ENCODE peak calls at places on chromosomes 6 and 20, in five cellular contexts. One of them, this sample, is unnamed.

GRCh38 chr6:168676552-168677317 is 235.8 kb downstream of the SMOC2 start:
- DNase-seq in GM18507: no peak
- DNase-seq in stimulated activated CD8-positive, alpha-beta memory T cell treated with anti-CD3 and anti-CD28 coated beads, Interleukin-7, amount 100 ng/mL, for 4 hours: no peak
- DNase-seq in thoracic aorta: no peak
- DNase-seq in GM04503: no peak
- DNase-seq in this sample: no peak

GRCh38 chr6:108677357-108677756 is 116.6 kb downstream of the FOXO3 start:
- DNase-seq in GM18507: no peak
- DNase-seq in stimulated activated CD8-positive, alpha-beta memory T cell treated with anti-CD3 and anti-CD28 coated beads, Interleukin-7, amount 100 ng/mL, for 4 hours: no peak
- DNase-seq in thoracic aorta: no peak
- DNase-seq in GM04503: no peak
- DNase-seq in this sample: no peak

GRCh38 chr6:159044899-159045727 is at the start of gene TAGAP:
- DNase-seq in GM18507: peak
- DNase-seq in stimulated activated CD8-positive, alpha-beta memory T cell treated with anti-CD3 and anti-CD28 coated beads, Interleukin-7, amount 100 ng/mL, for 4 hours: peak
- DNase-seq in thoracic aorta: no peak
- DNase-seq in GM04503: no peak
- DNase-seq in this sample: peak

GRCh38 chr6:122406187-122406586 is 6.7 kb downstream of the HSF2 start:
- DNase-seq in GM18507: no peak
- DNase-seq in stimulated activated CD8-positive, alpha-beta memory T cell treated with anti-CD3 and anti-CD28 coated beads, Interleukin-7, amount 100 ng/mL, for 4 hours: no peak
- DNase-seq in thoracic aorta: no peak
- DNase-seq in GM04503: no peak
- DNase-seq in this sample: no peak

GRCh38 chr6:145929037-145929633 is 35.0 kb downstream of the SHPRH start:
- DNase-seq in GM18507: no peak
- DNase-seq in stimulated activated CD8-positive, alpha-beta memory T cell treated with anti-CD3 and anti-CD28 coated beads, Interleukin-7, amount 100 ng/mL, for 4 hours: no peak
- DNase-seq in thoracic aorta: no peak
- DNase-seq in GM04503: no peak
- DNase-seq in this sample: no peak

GRCh38 chr6:10838794-10839333 is 525 bp upstream of the MAK start:
- DNase-seq in GM18507: peak
- DNase-seq in stimulated activated CD8-positive, alpha-beta memory T cell treated with anti-CD3 and anti-CD28 coated beads, Interleukin-7, amount 100 ng/mL, for 4 hours: no peak
- DNase-seq in thoracic aorta: no peak
- DNase-seq in GM04503: no peak
- DNase-seq in this sample: peak

GRCh38 chr20:50663095-50663821 is 28.1 kb downstream of the RIPOR3 start:
- DNase-seq in GM18507: no peak
- DNase-seq in stimulated activated CD8-positive, alpha-beta memory T cell treated with anti-CD3 and anti-CD28 coated beads, Interleukin-7, amount 100 ng/mL, for 4 hours: no peak
- DNase-seq in thoracic aorta: no peak
- DNase-seq in GM04503: no peak
- DNase-seq in this sample: no peak

GRCh38 chr6:27128796-27129094 is 118.8 kb upstream of the PRSS16 start:
- DNase-seq in GM18507: no peak
- DNase-seq in stimulated activated CD8-positive, alpha-beta memory T cell treated with anti-CD3 and anti-CD28 coated beads, Interleukin-7, amount 100 ng/mL, for 4 hours: no peak
- DNase-seq in thoracic aorta: no peak
- DNase-seq in GM04503: no peak
- DNase-seq in this sample: no peak

GRCh38 chr6:84428300-84428907 is 201.0 kb upstream of the CEP162 start:
- DNase-seq in GM18507: no peak
- DNase-seq in stimulated activated CD8-positive, alpha-beta memory T cell treated with anti-CD3 and anti-CD28 coated beads, Interleukin-7, amount 100 ng/mL, for 4 hours: no peak
- DNase-seq in thoracic aorta: no peak
- DNase-seq in GM04503: no peak
- DNase-seq in this sample: no peak

GRCh38 chr6:56552212-56553130 is 90.2 kb downstream of the DST start:
- DNase-seq in GM18507: no peak
- DNase-seq in stimulated activated CD8-positive, alpha-beta memory T cell treated with anti-CD3 and anti-CD28 coated beads, Interleukin-7, amount 100 ng/mL, for 4 hours: no peak
- DNase-seq in thoracic aorta: no peak
- DNase-seq in GM04503: no peak
- DNase-seq in this sample: no peak

GRCh38 chr20:57651977-57652864 is 32.0 kb upstream of the ZBP1 start:
- DNase-seq in GM18507: no peak
- DNase-seq in stimulated activated CD8-positive, alpha-beta memory T cell treated with anti-CD3 and anti-CD28 coated beads, Interleukin-7, amount 100 ng/mL, for 4 hours: no peak
- DNase-seq in thoracic aorta: no peak
- DNase-seq in GM04503: no peak
- DNase-seq in this sample: peak

GRCh38 chr6:13432526-13433218 is 54.7 kb downstream of the GFOD1 start:
- DNase-seq in GM18507: no peak
- DNase-seq in stimulated activated CD8-positive, alpha-beta memory T cell treated with anti-CD3 and anti-CD28 coated beads, Interleukin-7, amount 100 ng/mL, for 4 hours: no peak
- DNase-seq in thoracic aorta: no peak
- DNase-seq in GM04503: no peak
- DNase-seq in this sample: no peak

GRCh38 chr6:1346556-1347186 is 34.8 kb downstream of the FOXQ1 start:
- DNase-seq in GM18507: no peak
- DNase-seq in stimulated activated CD8-positive, alpha-beta memory T cell treated with anti-CD3 and anti-CD28 coated beads, Interleukin-7, amount 100 ng/mL, for 4 hours: no peak
- DNase-seq in thoracic aorta: no peak
- DNase-seq in GM04503: no peak
- DNase-seq in this sample: no peak

GRCh38 chr6:39266782-39267355 is 37.6 kb upstream of the KCNK5 start:
- DNase-seq in GM18507: no peak
- DNase-seq in stimulated activated CD8-positive, alpha-beta memory T cell treated with anti-CD3 and anti-CD28 coated beads, Interleukin-7, amount 100 ng/mL, for 4 hours: no peak
- DNase-seq in thoracic aorta: no peak
- DNase-seq in GM04503: no peak
- DNase-seq in this sample: no peak

This sample was measured in GM12891.